ENCODE peak calls at places on chromosomes 6 and 20, in eight cellular contexts. Z, Q, F, I, N, W, A and S are unnamed samples.

GRCh38 chr6:81625216-81625615 is 127.3 kb downstream of the TENT5A start:
- DNase-seq in I (no peak), N (no peak), A (no peak), W (no peak), Q (no peak), Z (no peak), F (no peak), S (no peak)

GRCh38 chr20:8255945-8256632 is 124.0 kb downstream of the PLCB1 start:
- DNase-seq in F (no peak), N (no peak), I (no peak), A (no peak), Q (no peak), Z (no peak), W (no peak), S (no peak)

GRCh38 chr20:58022711-58023110 is 205.7 kb downstream of the ANKRD60 start:
- DNase-seq in N (no peak), F (no peak), A (no peak), W (no peak), I (no peak), Z (no peak), Q (no peak), S (no peak)

GRCh38 chr6:53128842-53129241 is 19.8 kb downstream of the GCM1 start:
- DNase-seq in A (no peak), N (no peak), I (no peak), W (no peak), Q (no peak), F (no peak), Z (no peak), S (no peak)

GRCh38 chr6:3804981-3805380 is 44.2 kb upstream of the FAM50B start:
- DNase-seq in W (no peak), A (no peak), I (no peak), F (no peak), N (no peak), Z (no peak), Q (no peak), S (no peak)

GRCh38 chr6:37897321-37897720 is 77.8 kb downstream of the ZFAND3 start:
- DNase-seq in W (peak), A (no peak), Q (no peak), Z (no peak), N (no peak), I (no peak), F (no peak), S (no peak)

GRCh38 chr6:151075527-151075926 is 164.2 kb upstream of the AKAP12 start:
- DNase-seq in Z (no peak), F (no peak), A (no peak), W (no peak), Q (no peak), I (no peak), N (no peak), S (no peak)

GRCh38 chr20:41293269-41294037 is 24.1 kb downstream of the ZHX3 start:
- DNase-seq in I (no peak), F (no peak), Z (no peak), W (no peak), A (no peak), Q (no peak), N (no peak), S (no peak)

GRCh38 chr20:51420111-51420510 is 122.4 kb downstream of the NFATC2 start:
- DNase-seq in W (no peak), N (no peak), F (no peak), A (no peak), Q (no peak), Z (no peak), I (no peak), S (no peak)

GRCh38 chr20:33868042-33868441 is 56.9 kb downstream of the CHMP4B start:
- DNase-seq in A (peak), Q (no peak), I (no peak), N (no peak), W (no peak), F (no peak), Z (no peak), S (no peak)

GRCh38 chr6:83511901-83512681 is at the start of gene PRSS35:
- DNase-seq in N (peak), Z (peak), F (no peak), Q (peak), I (no peak), A (peak), W (peak), S (no peak)

GRCh38 chr6:72182337-72183246 is 296.2 kb downstream of the RIMS1 start:
- DNase-seq in Q (peak), F (no peak), I (no peak), W (peak), N (peak), Z (peak), A (peak), S (no peak)

GRCh38 chr6:36821581-36822335 is 17.5 kb downstream of the CPNE5 start:
- DNase-seq in W (no peak), N (no peak), F (no peak), Z (no peak), A (no peak), I (no peak), Q (no peak), S (no peak)

GRCh38 chr6:149566372-149567193 is at the start of gene GINM1:
- DNase-seq in W (peak), Z (peak), Q (peak), N (peak), I (peak), F (peak), A (peak), S (peak)

GRCh38 chr6:35449287-35449881 is 2.8 kb upstream of the FANCE start:
- DNase-seq in W (peak), Q (peak), A (no peak), I (no peak), F (no peak), N (no peak), Z (peak), S (no peak)

GRCh38 chr6:167796668-167797031 is 30.1 kb upstream of the AFDN start:
- DNase-seq in F (no peak), N (no peak), A (no peak), W (no peak), Q (no peak), I (no peak), Z (no peak), S (no peak)

GRCh38 chr6:105257350-105257749 is 77.5 kb upstream of the POPDC3 start:
- DNase-seq in Q (no peak), Z (no peak), I (no peak), F (no peak), N (no peak), A (no peak), W (no peak), S (no peak)

GRCh38 chr6:143329323-143329722 is 121.2 kb downstream of the ADAT2 start:
- DNase-seq in Q (no peak), Z (no peak), I (no peak), W (no peak), F (no peak), N (no peak), A (no peak), S (no peak)

GRCh38 chr6:51283723-51284122 is 465.1 kb downstream of the TFAP2B start:
- DNase-seq in N (no peak), Z (peak), Q (no peak), F (no peak), A (no peak), W (no peak), I (no peak), S (no peak)

GRCh38 chr6:42030585-42031506 is 19.5 kb upstream of the TAF8 start:
- DNase-seq in N (no peak), I (no peak), W (no peak), Q (no peak), A (peak), F (no peak), Z (peak), S (no peak)

GRCh38 chr6:94127716-94128115 is 708.4 kb upstream of the EPHA7 start:
- DNase-seq in A (no peak), N (no peak), Q (no peak), Z (no peak), I (no peak), W (no peak), F (no peak), S (no peak)

GRCh38 chr6:19697744-19698290 is 139.4 kb upstream of the ID4 start:
- DNase-seq in A (no peak), N (no peak), I (no peak), Z (no peak), F (no peak), Q (no peak), W (no peak), S (no peak)

GRCh38 chr6:107629545-107630147 is 139.7 kb downstream of the SOBP start:
- DNase-seq in A (no peak), N (no peak), Z (no peak), Q (no peak), F (no peak), W (no peak), I (no peak), S (no peak)

GRCh38 chr6:152004896-152005295 is 197.4 kb downstream of the ESR1 start:
- DNase-seq in Z (no peak), F (no peak), Q (no peak), A (no peak), I (no peak), W (no peak), N (no peak), S (no peak)

GRCh38 chr6:121857551-121857950 is 422.1 kb downstream of the GJA1 start:
- DNase-seq in Z (no peak), Q (no peak), W (no peak), F (no peak), I (no peak), N (no peak), A (no peak), S (no peak)

GRCh38 chr6:125002090-125002741 is 40.0 kb downstream of the RNF217 start:
- DNase-seq in N (no peak), Q (no peak), Z (no peak), A (no peak), F (no peak), W (no peak), I (no peak), S (no peak)

GRCh38 chr6:132919476-132919875 is 105.1 kb downstream of the RPS12 start:
- DNase-seq in A (no peak), Q (no peak), Z (no peak), I (no peak), W (no peak), F (no peak), N (no peak), S (no peak)

GRCh38 chr20:58518896-58519593 is 3.8 kb upstream of the APCDD1L start:
- DNase-seq in I (no peak), F (no peak), Q (no peak), W (no peak), Z (no peak), A (no peak), N (no peak), S (no peak)

GRCh38 chr20:49676581-49677291 is 36.9 kb downstream of the B4GALT5 start:
- DNase-seq in F (no peak), A (no peak), N (no peak), W (peak), Z (peak), Q (peak), I (no peak), S (no peak)

GRCh38 chr6:168647271-168647670 is 206.3 kb downstream of the SMOC2 start:
- DNase-seq in I (no peak), F (no peak), Q (no peak), W (no peak), Z (no peak), A (no peak), N (no peak), S (no peak)

GRCh38 chr6:165562421-165563090 is 100.5 kb downstream of the PDE10A start:
- DNase-seq in Z (no peak), F (no peak), W (no peak), Q (no peak), I (no peak), N (no peak), A (no peak), S (no peak)

GRCh38 chr6:35518566-35519312 is 6.0 kb upstream of the TULP1 start:
- DNase-seq in A (no peak), F (no peak), W (no peak), I (no peak), N (no peak), Z (no peak), Q (no peak), S (no peak)

GRCh38 chr20:56540415-56540814 is 7.4 kb downstream of the FAM209B start:
- DNase-seq in W (no peak), N (no peak), I (no peak), Z (no peak), A (no peak), Q (no peak), F (no peak), S (no peak)

GRCh38 chr6:11770546-11771466 is 7.8 kb downstream of the ADTRP start:
- DNase-seq in F (no peak), A (peak), Z (no peak), N (no peak), Q (peak), W (peak), I (no peak), S (peak)

GRCh38 chr6:40165036-40165709 is 230.9 kb upstream of the MOCS1 start:
- DNase-seq in Q (no peak), I (no peak), Z (no peak), N (no peak), A (no peak), W (no peak), F (no peak), S (no peak)